ENCODE peak calls at places on chromosome 14, in five cellular contexts. R is HFF-Myc, N is coronary artery, X is AG09309, Y is breast epithelium. B is an unnamed sample.

GRCh38 chr14:80266930-80267329 is 55.6 kb upstream of the DIO2 start:
- DNase-seq in R (no peak), N (no peak), X (no peak), Y (no peak), B (no peak)

GRCh38 chr14:27668531-27668930 is 1070.7 kb upstream of the NOVA1 start:
- DNase-seq in R (no peak), N (no peak), X (no peak), Y (no peak), B (no peak)

GRCh38 chr14:102089621-102090343 is 2.9 kb upstream of the HSP90AA1 start:
- DNase-seq in R (no peak), N (no peak), X (no peak), Y (no peak), B (no peak)

GRCh38 chr14:24231263-24232120 is 675 bp downstream of the NEDD8 start:
- DNase-seq in R (no peak), N (peak), X (no peak), Y (no peak), B (no peak)

GRCh38 chr14:34863844-34864243 is 11.3 kb downstream of the BAZ1A start:
- DNase-seq in R (no peak), N (no peak), X (no peak), Y (no peak), B (no peak)

GRCh38 chr14:94048676-94049624 is 22.8 kb downstream of the OTUB2 start:
- DNase-seq in R (no peak), N (peak), X (no peak), Y (no peak), B (no peak)

GRCh38 chr14:63642656-63643382 is 1.1 kb upstream of the WDR89 start:
- DNase-seq in R (no peak), N (no peak), X (no peak), Y (no peak), B (no peak)

GRCh38 chr14:95156765-95157194 is 549 bp downstream of the DICER1 start:
- DNase-seq in R (no peak), N (peak), X (no peak), Y (peak), B (no peak)

GRCh38 chr14:39860837-39861236 is 428.6 kb upstream of the FBXO33 start:
- DNase-seq in R (no peak), N (no peak), X (no peak), Y (no peak), B (no peak)

GRCh38 chr14:59215757-59216156 is 27.3 kb downstream of the DAAM1 start:
- DNase-seq in R (no peak), N (no peak), X (no peak), Y (no peak), B (no peak)

GRCh38 chr14:86787782-86788181 is 1205.2 kb downstream of the GALC start:
- DNase-seq in R (no peak), N (no peak), X (no peak), Y (no peak), B (peak)

GRCh38 chr14:102055181-102055901 is 31.5 kb downstream of the HSP90AA1 start:
- DNase-seq in R (no peak), N (no peak), X (peak), Y (no peak), B (peak)

GRCh38 chr14:77342726-77343397 is 22.0 kb downstream of the GSTZ1 start:
- DNase-seq in R (no peak), N (no peak), X (no peak), Y (no peak), B (no peak)

GRCh38 chr14:29310757-29311156 is 544.2 kb downstream of the FOXG1 start:
- DNase-seq in R (peak), N (no peak), X (peak), Y (no peak), B (no peak)

GRCh38 chr14:56482306-56482705 is 97.3 kb upstream of the TMEM260 start:
- DNase-seq in R (no peak), N (no peak), X (no peak), Y (no peak), B (no peak)

GRCh38 chr14:68633131-68633991 is 159.5 kb downstream of the ZFP36L1 start:
- DNase-seq in R (no peak), N (peak), X (no peak), Y (peak), B (no peak)

GRCh38 chr14:95071649-95072256 is 85.6 kb downstream of the DICER1 start:
- DNase-seq in R (no peak), N (no peak), X (no peak), Y (no peak), B (no peak)

GRCh38 chr14:101830271-101830670 is 68.8 kb downstream of the PPP2R5C start:
- DNase-seq in R (no peak), N (peak), X (no peak), Y (no peak), B (no peak)

GRCh38 chr14:105622329-105622955 is 96.1 kb downstream of the TMEM121 start:
- DNase-seq in R (no peak), N (no peak), X (no peak), Y (no peak), B (no peak)

GRCh38 chr14:81062816-81063215 is 107.4 kb downstream of the TSHR start:
- DNase-seq in R (no peak), N (no peak), X (no peak), Y (no peak), B (no peak)

GRCh38 chr14:95025941-95026340 is 131.4 kb downstream of the DICER1 start:
- DNase-seq in R (no peak), N (peak), X (no peak), Y (no peak), B (no peak)

GRCh38 chr14:69619007-69619406 is 7.6 kb downstream of the SUSD6 start:
- DNase-seq in R (no peak), N (no peak), X (no peak), Y (no peak), B (no peak)

GRCh38 chr14:30719137-30719536 is 97.0 kb downstream of the SCFD1 start:
- DNase-seq in R (no peak), N (no peak), X (no peak), Y (no peak), B (no peak)

GRCh38 chr14:52879958-52880357 is 70.9 kb downstream of the FERMT2 start:
- DNase-seq in R (no peak), N (no peak), X (no peak), Y (no peak), B (no peak)

GRCh38 chr14:36519431-36520321 is at the start of gene NKX2-1:
- DNase-seq in R (no peak), N (no peak), X (no peak), Y (no peak), B (no peak)

GRCh38 chr14:99452968-99453367 is 27.7 kb downstream of the SETD3 start:
- DNase-seq in R (no peak), N (no peak), X (no peak), Y (no peak), B (no peak)

GRCh38 chr14:58783801-58784511 is 146.2 kb downstream of the DACT1 start:
- DNase-seq in R (no peak), N (no peak), X (no peak), Y (no peak), B (no peak)

GRCh38 chr14:22838631-22839041 is 2.3 kb downstream of the MMP14 start:
- DNase-seq in R (no peak), N (peak), X (no peak), Y (no peak), B (no peak)

GRCh38 chr14:58107947-58108552 is 44.0 kb downstream of the ARMH4 start:
- DNase-seq in R (peak), N (no peak), X (peak), Y (no peak), B (no peak)

GRCh38 chr14:87483651-87484260 is 509.2 kb downstream of the GALC start:
- DNase-seq in R (peak), N (no peak), X (no peak), Y (no peak), B (no peak)

GRCh38 chr14:23300687-23301223 is 1.9 kb downstream of the PPP1R3E start:
- DNase-seq in R (no peak), N (no peak), X (no peak), Y (peak), B (no peak)

GRCh38 chr14:73743431-73743931 is 29.3 kb upstream of the PNMA1 start:
- DNase-seq in R (no peak), N (peak), X (no peak), Y (no peak), B (no peak)
- H3K4me3 ChIP-seq in R (no peak), N (peak), X (no peak), Y (no peak), B (no peak)

DNA sequence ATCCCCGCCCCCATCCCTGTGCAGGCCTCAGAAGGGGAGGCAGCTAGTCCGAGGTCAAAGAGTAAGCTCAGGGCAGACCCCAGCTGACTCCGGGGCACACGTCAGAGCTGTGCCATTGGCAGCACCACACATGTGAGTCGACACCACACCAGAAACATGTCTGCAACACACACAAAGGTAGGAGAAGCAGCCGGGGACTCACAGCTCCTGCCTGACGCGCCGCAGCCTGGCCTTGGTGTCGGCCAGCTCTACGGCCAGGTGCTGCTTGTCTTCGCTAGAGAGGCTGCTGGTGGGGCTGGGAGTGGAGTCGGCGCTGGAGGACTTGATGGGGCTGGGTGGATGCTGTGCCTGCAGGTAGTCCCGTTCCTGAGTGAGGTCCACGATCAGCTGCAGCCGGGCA is 78.5 kb downstream of the CCDC88C start:
- DNase-seq in R (no peak), N (no peak), X (no peak), Y (no peak), B (no peak)
- H3K4me3 ChIP-seq in R (no peak), N (no peak), X (no peak), Y (no peak), B (no peak)

DNA sequence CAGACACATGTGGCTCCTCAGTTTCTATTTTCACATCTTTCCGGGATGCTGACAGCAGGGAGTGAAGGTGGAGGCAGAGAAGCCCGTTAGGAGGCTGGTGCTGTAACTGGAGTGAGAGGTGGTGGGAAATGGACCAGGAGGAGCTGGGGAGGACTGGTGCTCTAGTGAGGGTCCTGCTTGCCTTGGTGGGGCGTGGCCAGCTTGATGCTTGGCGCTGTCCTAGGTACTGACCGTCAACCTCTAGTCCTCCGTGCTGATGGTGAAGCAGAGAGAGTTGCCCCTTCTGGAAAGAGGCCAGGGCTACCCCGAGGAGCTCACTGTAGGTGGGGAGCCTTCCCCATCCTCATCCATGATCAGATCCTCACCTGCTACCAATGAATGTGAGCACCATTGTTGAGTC is 1.4 kb downstream of the TRMT61A start:
- DNase-seq in R (no peak), N (no peak), X (no peak), Y (no peak), B (no peak)
- H3K4me3 ChIP-seq in R (peak), N (no peak), X (peak), Y (peak), B (peak)

GRCh38 chr14:50397461-50398196 is 948 bp upstream of the CDKL1 start:
- DNase-seq in R (no peak), N (no peak), X (no peak), Y (no peak), B (no peak)
- H3K4me3 ChIP-seq in R (peak), N (peak), X (peak), Y (peak), B (peak)

GRCh38 chr14:61122862-61123261 is 141.8 kb downstream of the SLC38A6 start:
- DNase-seq in R (no peak), N (no peak), X (no peak), Y (no peak), B (no peak)

GRCh38 chr14:61128382-61129167 is 147.5 kb downstream of the SLC38A6 start:
- DNase-seq in R (no peak), N (no peak), X (no peak), Y (no peak), B (no peak)

GRCh38 chr14:61126083-61126962 is 145.3 kb downstream of the SLC38A6 start:
- DNase-seq in R (no peak), N (no peak), X (no peak), Y (no peak), B (no peak)

GRCh38 chr14:61127099-61127498 is 146.1 kb downstream of the SLC38A6 start:
- DNase-seq in R (no peak), N (no peak), X (no peak), Y (no peak), B (no peak)

GRCh38 chr14:61125314-61126082 is 144.5 kb downstream of the SLC38A6 start:
- DNase-seq in R (no peak), N (no peak), X (no peak), Y (no peak), B (no peak)
- H3K4me3 ChIP-seq in R (no peak), N (no peak), X (no peak), Y (no peak), B (no peak)

GRCh38 chr14:54219281-54220121 is 177.3 kb upstream of the CDKN3 start:
- DNase-seq in R (no peak), N (no peak), X (no peak), Y (no peak), B (no peak)
- H3K4me3 ChIP-seq in R (no peak), N (peak), X (no peak), Y (peak), B (no peak)

GRCh38 chr14:100824946-100825690 is 800 bp upstream of the MEG3 start:
- DNase-seq in R (no peak), N (no peak), X (no peak), Y (no peak), B (no peak)

GRCh38 chr14:100825691-100826331 is at the start of gene MEG3:
- DNase-seq in R (peak), N (no peak), X (peak), Y (peak), B (peak)

GRCh38 chr14:100827751-100828447 is 2.0 kb downstream of the MEG3 start:
- DNase-seq in R (no peak), N (no peak), X (peak), Y (no peak), B (peak)

GRCh38 chr14:100827140-100827517 is 1.2 kb downstream of the MEG3 start:
- DNase-seq in R (no peak), N (no peak), X (no peak), Y (no peak), B (no peak)

GRCh38 chr14:100826371-100827139 is 637 bp downstream of the MEG3 start:
- DNase-seq in R (no peak), N (no peak), X (no peak), Y (no peak), B (no peak)
- H3K4me3 ChIP-seq in R (peak), N (peak), X (peak), Y (peak), B (peak)

GRCh38 chr14:64708148-64709004 is 4.2 kb downstream of the PLEKHG3 start:
- DNase-seq in R (no peak), N (peak), X (no peak), Y (no peak), B (no peak)

GRCh38 chr14:64706552-64707193 is 2.4 kb downstream of the PLEKHG3 start:
- DNase-seq in R (no peak), N (peak), X (no peak), Y (no peak), B (no peak)

GRCh38 chr14:64709126-64709525 is 4.9 kb downstream of the PLEKHG3 start:
- DNase-seq in R (no peak), N (peak), X (no peak), Y (no peak), B (no peak)

GRCh38 chr14:64706119-64706465 is 1.9 kb downstream of the PLEKHG3 start:
- DNase-seq in R (no peak), N (peak), X (no peak), Y (no peak), B (no peak)

DNA sequence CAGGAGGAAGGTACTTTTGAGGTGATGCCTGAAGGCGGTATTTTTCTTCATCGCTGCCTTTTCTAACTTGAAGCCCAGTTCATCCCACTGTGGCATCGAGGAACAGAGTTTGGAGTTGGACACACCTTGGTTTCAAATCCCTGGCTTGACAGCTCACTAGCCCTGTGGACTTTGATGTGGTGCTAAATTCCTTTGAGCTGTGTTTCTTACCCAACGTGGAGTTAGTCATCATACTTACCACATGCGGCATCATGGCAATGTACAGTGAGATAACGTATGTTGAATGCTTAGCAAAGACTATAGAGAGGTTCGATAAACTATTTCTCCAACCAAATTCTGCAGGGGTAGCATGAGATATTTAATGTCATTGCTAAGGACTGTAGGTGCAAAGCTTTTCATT is 3.4 kb downstream of the PLEKHG3 start:
- DNase-seq in R (no peak), N (peak), X (peak), Y (no peak), B (peak)
- H3K4me3 ChIP-seq in R (no peak), N (peak), X (no peak), Y (no peak), B (no peak)

B was measured in AG04449.